ENCODE peak calls at places on chromosome 12, in six cellular contexts. P, W, Z, C, B and M are unnamed samples. For H3K4me1, the result is how much of the 10 kb centered on the place peaks cover.

GRCh38 chr12:124115976-124116690 is 143.1 kb downstream of the ZNF664 start:
- DNase-seq in P (no peak), W (peak), Z (no peak), C (no peak), B (no peak), M (no peak)

GRCh38 chr12:64621257-64621942 is 11.1 kb downstream of the RASSF3 start:
- DNase-seq in P (peak), W (no peak), Z (no peak), C (peak), B (peak), M (no peak)

GRCh38 chr12:57234571-57235011 is 5.1 kb downstream of the SHMT2 start:
- DNase-seq in P (no peak), W (no peak), Z (peak), C (no peak), B (no peak), M (no peak)

GRCh38 chr12:121806556-121807308 is 2.9 kb downstream of the SETD1B start:
- DNase-seq in P (no peak), W (no peak), Z (peak), C (peak), B (peak), M (peak)

GRCh38 chr12:49233842-49234526 is 30.9 kb upstream of the TUBA1C start:
- DNase-seq in P (no peak), W (peak), Z (no peak), C (no peak), B (no peak), M (no peak)

GRCh38 chr12:67915335-67915851 is 73.9 kb upstream of the IFNG-AS1 start:
- DNase-seq in P (no peak), W (no peak), Z (no peak), C (no peak), B (no peak), M (no peak)

GRCh38 chr12:15180975-15181683 is 40.1 kb downstream of the RERG start:
- DNase-seq in P (no peak), W (no peak), Z (no peak), C (no peak), B (no peak), M (no peak)

GRCh38 chr12:84161296-84161695 is 751.3 kb downstream of the SLC6A15 start:
- DNase-seq in P (no peak), W (no peak), Z (no peak), C (no peak), B (no peak), M (no peak)

GRCh38 chr12:26088999-26089398 is 35.8 kb downstream of the BHLHE41 start:
- DNase-seq in P (no peak), W (no peak), Z (no peak), C (no peak), B (peak), M (no peak)

GRCh38 chr12:9872743-9873142 is 3.6 kb upstream of the CLEC2B start:
- DNase-seq in P (no peak), W (no peak), Z (no peak), C (no peak), B (peak), M (peak)

GRCh38 chr12:62653740-62654139 is 187.1 kb downstream of the MON2 start:
- DNase-seq in P (no peak), W (peak), Z (no peak), C (no peak), B (no peak), M (peak)

GRCh38 chr12:82627799-82628198 is 58.9 kb upstream of the TMTC2 start:
- DNase-seq in P (no peak), W (peak), Z (peak), C (peak), B (peak), M (peak)

GRCh38 chr12:76546889-76547288 is 12.7 kb downstream of the OSBPL8 start:
- DNase-seq in P (no peak), W (no peak), Z (no peak), C (no peak), B (no peak), M (peak)

GRCh38 chr12:107134558-107134957 is 41.2 kb upstream of the CRY1 start:
- DNase-seq in P (peak), W (peak), Z (no peak), C (peak), B (peak), M (peak)

GRCh38 chr12:123232472-123232806 is 502 bp downstream of the MPHOSPH9 start:
- DNase-seq in P (no peak), W (no peak), Z (no peak), C (peak), B (no peak), M (no peak)

GRCh38 chr12:26068503-26068902 is 56.3 kb downstream of the BHLHE41 start:
- DNase-seq in P (no peak), W (peak), Z (no peak), C (no peak), B (no peak), M (no peak)

GRCh38 chr12:8037947-8038346 is 5.4 kb downstream of the FOXJ2 start:
- DNase-seq in P (no peak), W (peak), Z (no peak), C (no peak), B (no peak), M (no peak)

GRCh38 chr12:54294152-54294913 is 6.5 kb downstream of the NFE2 start:
- DNase-seq in P (peak), W (peak), Z (peak), C (peak), B (peak), M (peak)
- H3K4me1 ChIP-seq in P (under half), W (under half), Z (under half), C (under half), B (under half), M (under half)

GRCh38 chr12:210277-211141 is 3.4 kb downstream of the SLC6A12 start:
- DNase-seq in P (no peak), W (no peak), Z (no peak), C (no peak), B (no peak), M (no peak)
- TF ChIP-seq EZH2phosphoT487 in P (no peak), W (no peak), Z (no peak), C (no peak), B (no peak), M (no peak)

DNA sequence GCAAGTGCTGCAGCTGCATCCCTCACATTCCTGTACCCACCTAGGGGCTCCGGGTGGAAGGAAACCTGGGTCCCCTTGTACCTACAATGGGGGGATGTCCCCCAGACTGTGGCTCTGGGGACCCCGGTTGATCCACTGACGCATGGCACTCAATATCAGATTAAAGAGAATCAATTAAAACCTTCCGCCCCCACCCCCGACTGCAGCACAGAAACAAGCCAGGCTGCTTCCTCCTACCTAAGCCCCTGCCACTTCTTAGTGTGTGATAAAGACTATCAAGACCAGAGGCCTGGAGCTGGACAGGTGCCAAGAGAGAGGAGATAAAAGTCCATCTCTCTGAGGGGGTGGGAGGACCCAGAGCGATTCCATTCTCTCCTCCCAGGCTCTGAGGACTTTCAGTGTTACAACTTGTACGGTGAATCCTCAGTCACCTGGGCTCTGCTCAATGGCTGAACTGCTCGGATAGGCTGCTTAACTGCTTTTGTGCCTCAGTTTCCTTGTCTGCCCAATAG is 28.2 kb upstream of the RPLP0 start:
- DNase-seq in P (peak), W (peak), Z (peak), C (no peak), B (peak), M (no peak)
- H3K4me1 ChIP-seq in P (half or more), W (half or more), Z (half or more), C (half or more), B (half or more), M (half or more)

DNA sequence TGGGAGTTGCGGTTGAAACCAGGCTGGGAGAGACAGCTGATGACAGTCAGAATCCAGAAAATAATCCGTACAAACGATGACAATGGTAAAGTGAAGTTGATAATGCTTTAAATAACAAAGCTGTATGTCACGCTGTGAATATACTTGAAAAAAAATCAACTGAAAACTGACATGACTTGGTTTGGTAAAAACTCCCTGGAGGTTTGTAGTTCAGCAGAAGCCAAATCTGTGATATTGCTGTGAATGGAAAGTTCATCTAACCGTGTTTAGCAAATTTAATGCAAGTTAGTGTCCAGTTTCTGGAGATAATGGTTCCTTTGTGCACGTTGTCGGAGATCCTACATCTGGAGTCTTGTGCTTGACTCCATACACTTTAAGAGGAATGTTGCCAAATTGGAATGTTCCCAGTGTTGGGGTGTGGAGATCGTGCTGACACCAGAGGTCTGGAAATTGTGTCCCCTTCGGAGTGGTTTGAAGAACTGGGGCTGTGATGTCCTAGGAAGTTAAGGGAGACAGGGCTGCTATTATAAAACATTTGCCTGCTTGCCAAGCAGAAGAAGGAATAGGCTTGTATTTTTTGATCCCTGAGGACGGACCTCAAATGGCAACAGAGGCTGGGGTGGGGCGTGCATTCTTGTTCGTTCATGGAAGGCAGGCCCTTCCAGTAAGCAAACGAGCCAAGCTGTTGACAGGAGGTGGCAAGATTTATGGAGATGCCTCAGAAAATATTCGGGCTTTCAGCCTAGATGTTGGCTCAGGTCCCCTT is 30.6 kb downstream of the PPFIBP1 start:
- DNase-seq in P (no peak), W (no peak), Z (no peak), C (peak), B (peak), M (no peak)
- TF ChIP-seq EZH2phosphoT487 in P (no peak), W (no peak), Z (no peak), C (no peak), B (no peak), M (no peak)